ENCODE peak calls at places on chromosomes 6 and 20, in ten cellular contexts. B is SK-N-SH; A is Panc1; S is esophagus squamous epithelium; G is astrocyte of the cerebellum; L is astrocyte of the spinal cord; C is CD4-positive, alpha-beta T cell; Q is AG04450; K is thoracic aorta; F is A549. P is an unnamed sample.

GRCh38 chr6:105194591-105194990 is 14.8 kb upstream of the POPDC3 start:
- DNase-seq in B (no peak), A (no peak), S (no peak), G (no peak), L (no peak), C (no peak), Q (no peak), K (no peak), F (no peak), P (no peak)

GRCh38 chr20:57930328-57930727 is 220.5 kb upstream of the PMEPA1 start:
- DNase-seq in B (peak; percentile 49), A (no peak), S (no peak), G (no peak), L (no peak), C (no peak), Q (no peak), K (no peak), F (no peak), P (no peak)

GRCh38 chr6:19157496-19157895 is 679.7 kb upstream of the ID4 start:
- DNase-seq in B (no peak), A (no peak), S (no peak), G (no peak), L (no peak), C (no peak), Q (no peak), K (no peak), F (no peak), P (no peak)

GRCh38 chr6:111987295-111987694 is 66.6 kb upstream of the CCN6 start:
- DNase-seq in B (no peak), A (no peak), S (no peak), G (no peak), L (peak; percentile 8), C (no peak), Q (no peak), K (no peak), F (no peak), P (no peak)

GRCh38 chr6:160036790-160037206 is 67.9 kb downstream of the IGF2R start:
- DNase-seq in B (no peak), A (no peak), S (no peak), G (peak; percentile 66), L (peak; percentile 77), C (no peak), Q (peak; percentile 34), K (no peak), F (no peak), P (no peak)

GRCh38 chr6:21171801-21172200 is 421.8 kb upstream of the SOX4 start:
- DNase-seq in B (no peak), A (no peak), S (no peak), G (peak; percentile 16), L (peak; percentile 24), C (no peak), Q (no peak), K (no peak), F (no peak), P (no peak)

GRCh38 chr6:47117314-47117713 is 75.2 kb upstream of the ADGRF1 start:
- DNase-seq in B (no peak), A (no peak), S (no peak), G (no peak), L (no peak), C (no peak), Q (no peak), K (no peak), F (no peak), P (no peak)

GRCh38 chr6:3997144-3997770 is 81.7 kb downstream of the FAM217A start:
- DNase-seq in B (no peak), A (no peak), S (no peak), G (peak; percentile 46), L (peak; percentile 84), C (no peak), Q (peak; percentile 39), K (no peak), F (no peak), P (no peak)

GRCh38 chr6:31401403-31401802 is 2.0 kb upstream of the MICA start:
- DNase-seq in B (no peak), A (no peak), S (no peak), G (peak; percentile 23), L (peak; percentile 66), C (no peak), Q (peak; percentile 56), K (no peak), F (peak; percentile 71), P (no peak)

GRCh38 chr6:157608221-157609075 is 214.6 kb upstream of the SNX9 start:
- DNase-seq in B (no peak), A (no peak), S (no peak), G (no peak), L (no peak), C (no peak), Q (no peak), K (no peak), F (no peak), P (no peak)

DNA sequence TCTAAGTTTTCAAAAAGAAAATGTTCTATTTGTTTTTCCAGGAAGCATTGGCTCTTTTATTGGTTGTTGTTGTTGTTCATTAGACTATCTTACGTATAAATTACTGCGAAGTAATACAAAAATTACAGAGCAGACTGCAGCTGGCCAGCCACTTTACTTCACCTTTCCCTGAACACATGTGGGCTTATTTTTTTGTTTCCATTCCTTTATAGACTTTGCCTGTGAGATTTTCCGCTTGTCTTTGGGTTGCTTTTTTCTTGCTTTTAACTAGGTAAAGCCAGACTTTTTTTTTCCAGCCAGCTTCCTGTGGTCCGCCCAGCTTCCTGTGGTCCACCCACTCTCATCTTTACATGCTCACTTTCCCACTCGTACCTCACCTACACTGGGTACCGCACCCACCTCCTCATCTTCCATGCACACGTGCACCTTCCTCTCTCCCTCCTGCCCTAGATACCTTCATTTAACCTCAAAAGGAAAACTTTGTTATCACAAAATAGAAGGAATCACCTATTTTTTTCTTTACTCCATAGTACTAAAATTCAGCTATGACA is 79.0 kb downstream of the IPCEF1 start:
- DNase-seq in B (no peak), A (no peak), S (no peak), G (no peak), L (no peak), C (peak; percentile 3), Q (no peak), K (no peak), F (no peak), P (no peak)
- TF ChIP-seq CTCF in B (peak; percentile 2), A (peak; percentile 41), S (no peak), G (no peak), L (no peak), C (peak; percentile 23), Q (no peak), K (no peak), F (peak; percentile 9), P (no peak)

DNA sequence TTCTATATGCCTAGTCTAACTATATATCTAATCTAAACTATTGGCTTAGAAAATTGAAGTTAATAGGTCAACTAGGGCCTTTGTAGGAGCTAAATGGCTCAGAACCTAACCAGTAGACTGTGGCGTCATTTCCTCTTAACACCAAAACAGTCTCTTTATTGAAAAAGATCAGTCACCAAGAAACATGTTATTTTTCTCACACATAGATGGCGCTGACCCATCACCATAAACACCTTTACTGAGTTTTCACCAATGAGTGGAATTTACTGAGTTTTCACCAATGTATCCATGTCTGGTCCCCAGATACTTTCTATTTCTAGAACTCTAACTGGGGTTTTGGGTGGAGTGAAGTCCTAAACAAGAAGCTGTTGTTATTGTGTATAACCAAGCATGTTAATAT is 636.0 kb downstream of the BCKDHB start:
- DNase-seq in B (no peak), A (no peak), S (no peak), G (peak; percentile 49), L (peak; percentile 63), C (no peak), Q (no peak), K (no peak), F (peak; percentile 16), P (no peak)
- TF ChIP-seq CTCF in B (peak; percentile 59), A (peak; percentile 34), S (no peak), G (peak; percentile 44), L (peak; percentile 39), C (no peak), Q (peak; percentile 48), K (no peak), F (no peak), P (peak; percentile 37)

DNA sequence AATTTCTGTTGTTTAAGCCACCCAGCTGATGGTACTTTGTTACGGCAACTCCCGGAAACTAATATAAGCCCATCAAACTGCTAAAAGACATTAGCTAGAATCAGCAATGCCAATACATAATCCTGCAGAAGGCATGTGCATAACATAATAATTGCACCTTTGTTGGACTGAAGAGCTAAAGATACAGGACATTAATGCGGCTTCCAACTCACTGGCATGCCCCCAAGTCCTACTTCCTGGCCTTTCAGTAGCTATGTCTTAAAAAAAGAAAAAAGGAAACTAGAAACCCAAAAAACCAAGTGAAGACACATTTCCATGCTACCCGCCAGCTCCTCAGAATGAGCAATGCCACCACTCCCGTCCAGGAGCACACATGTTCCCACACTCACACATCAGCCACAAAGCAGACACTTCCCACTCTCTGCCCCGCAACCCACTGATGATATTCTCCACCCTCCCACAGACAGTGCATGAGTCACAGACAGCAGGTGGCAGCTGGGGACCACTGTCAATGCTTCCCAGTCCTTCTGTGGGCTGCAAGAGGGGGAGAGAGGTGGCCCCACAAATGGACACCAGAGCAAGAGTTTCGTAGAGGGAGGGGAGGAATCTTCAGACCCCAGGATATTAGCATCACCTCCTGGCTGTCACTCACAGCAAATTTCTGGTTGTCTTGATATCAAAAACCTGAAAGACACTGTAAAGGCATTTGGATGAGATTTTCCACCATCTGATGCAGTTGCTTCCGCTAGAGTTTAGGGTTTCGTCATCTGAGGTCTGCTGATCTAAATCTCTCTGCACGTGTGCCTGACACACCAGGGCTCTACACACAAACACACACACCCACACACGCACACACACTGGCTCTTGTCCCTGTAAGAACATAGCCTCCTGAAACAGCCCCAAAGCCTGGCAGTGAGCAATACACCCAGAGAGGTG is 32.8 kb downstream of the GFOD1 start:
- DNase-seq in B (peak; percentile 42), A (no peak), S (no peak), G (no peak), L (peak; percentile 13), C (peak; percentile 36), Q (peak; percentile 53), K (no peak), F (no peak), P (no peak)
- TF ChIP-seq CTCF in B (no peak), A (no peak), S (no peak), G (no peak), L (no peak), C (peak; percentile 57), Q (no peak), K (no peak), F (no peak), P (no peak)

DNA sequence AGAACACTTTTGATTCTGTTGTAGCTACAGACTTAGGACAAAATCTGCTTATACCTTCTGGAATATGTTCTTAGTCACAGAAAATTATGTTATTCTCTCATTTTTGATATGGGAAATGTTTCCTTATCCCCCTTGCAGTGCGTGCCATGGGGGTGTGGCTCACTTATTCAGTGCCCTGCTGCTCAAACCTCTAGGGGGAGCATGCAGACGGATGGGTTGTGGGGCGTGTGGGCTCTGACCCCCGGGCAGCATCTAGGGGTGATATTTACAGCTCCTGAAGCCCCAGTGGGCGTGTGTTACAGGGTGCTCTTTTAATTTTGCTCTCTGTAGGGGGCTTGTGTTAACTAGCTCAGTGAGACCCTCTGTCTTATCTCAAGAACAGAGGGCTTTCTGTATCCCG is 61.3 kb upstream of the FERMT1 start:
- DNase-seq in B (no peak), A (no peak), S (no peak), G (no peak), L (no peak), C (no peak), Q (no peak), K (no peak), F (no peak), P (no peak)
- TF ChIP-seq CTCF in B (no peak), A (peak; percentile 16), S (no peak), G (peak; percentile 13), L (no peak), C (no peak), Q (no peak), K (no peak), F (no peak), P (no peak)

GRCh38 chr6:128487055-128487454 is 33.3 kb downstream of the PTPRK start:
- DNase-seq in B (no peak), A (no peak), S (no peak), G (no peak), L (no peak), C (no peak), Q (no peak), K (no peak), F (no peak), P (no peak)
- TF ChIP-seq CTCF in B (peak; percentile 48), A (peak; percentile 74), S (no peak), G (peak; percentile 41), L (peak; percentile 42), C (no peak), Q (peak; percentile 30), K (no peak), F (no peak), P (no peak)